ENCODE peak calls at places on chromosomes 7 and 10, in four cellular contexts. X, U, T and F are unnamed samples.

GRCh38 chr7:101436857-101437576 is 74.3 kb downstream of the COL26A1 start:
- DNase-seq in X (peak), U (peak), T (peak), F (peak)

GRCh38 chr10:89525556-89525955 is 9.8 kb downstream of the SLC16A12 start:
- DNase-seq in X (no peak), U (no peak), T (no peak), F (no peak)

GRCh38 chr10:110901954-110902819 is 16.8 kb downstream of the BBIP1 start:
- DNase-seq in X (no peak), U (no peak), T (no peak), F (no peak)

GRCh38 chr10:125151824-125152634 is 8.3 kb downstream of the CTBP2 start:
- DNase-seq in X (no peak), U (peak), T (no peak), F (peak)

GRCh38 chr10:70518695-70519094 is 40.1 kb downstream of the PALD1 start:
- DNase-seq in X (no peak), U (no peak), T (no peak), F (no peak)

GRCh38 chr7:46839651-46840050 is 742.3 kb downstream of the TNS3 start:
- DNase-seq in X (no peak), U (no peak), T (no peak), F (no peak)

GRCh38 chr7:13641699-13642098 is 347.8 kb downstream of the ETV1 start:
- DNase-seq in X (no peak), U (no peak), T (no peak), F (no peak)

GRCh38 chr10:28711079-28711478 is 33.8 kb downstream of the BAMBI start:
- DNase-seq in X (no peak), U (no peak), T (no peak), F (no peak)

GRCh38 chr10:102120142-102120986 is at the start of gene LDB1:
- DNase-seq in X (peak), U (peak), T (peak), F (peak)

GRCh38 chr7:42739591-42739990 is 172.3 kb downstream of the C7orf25 start:
- DNase-seq in X (no peak), U (no peak), T (no peak), F (no peak)

GRCh38 chr7:81079736-81080135 is 160.9 kb upstream of the SEMA3C start:
- DNase-seq in X (no peak), U (no peak), T (no peak), F (no peak)

GRCh38 chr7:117338020-117338419 is 15.2 kb upstream of the WNT2 start:
- DNase-seq in X (no peak), U (no peak), T (no peak), F (no peak)

GRCh38 chr10:4978870-4979269 is 15.7 kb downstream of the AKR1C1 start:
- DNase-seq in X (no peak), U (no peak), T (no peak), F (no peak)

DNA sequence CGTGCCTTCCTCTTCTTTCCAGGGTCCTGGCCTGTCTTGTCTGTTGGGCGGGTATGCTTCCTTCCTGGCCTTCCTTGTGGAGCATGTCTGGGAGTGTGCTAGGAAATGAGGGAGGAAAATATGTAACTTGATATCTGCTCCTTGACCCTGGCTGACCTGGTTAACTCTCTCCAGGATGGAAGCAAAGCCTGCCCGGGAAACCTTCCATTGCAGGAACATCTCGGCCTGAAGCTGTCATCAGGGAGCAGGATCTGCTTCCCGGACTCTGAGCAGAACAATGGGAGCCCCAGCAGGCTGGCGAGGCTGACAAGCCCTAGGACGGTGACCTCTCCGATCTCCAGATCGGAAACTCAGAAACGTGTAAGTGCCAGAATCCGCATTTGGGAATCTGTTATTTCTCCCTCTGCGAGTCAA is 340.3 kb downstream of the FRMD4A start:
- DNase-seq in X (no peak), U (no peak), T (no peak), F (no peak)
- H3K4me3 ChIP-seq in X (no peak), U (no peak), T (no peak), F (no peak)

GRCh38 chr10:86411852-86412550 is 45.4 kb upstream of the GRID1 start:
- DNase-seq in X (no peak), U (no peak), T (no peak), F (no peak)
- H3K9ac ChIP-seq in X (no peak), U (no peak), T (no peak), F (no peak)

DNA sequence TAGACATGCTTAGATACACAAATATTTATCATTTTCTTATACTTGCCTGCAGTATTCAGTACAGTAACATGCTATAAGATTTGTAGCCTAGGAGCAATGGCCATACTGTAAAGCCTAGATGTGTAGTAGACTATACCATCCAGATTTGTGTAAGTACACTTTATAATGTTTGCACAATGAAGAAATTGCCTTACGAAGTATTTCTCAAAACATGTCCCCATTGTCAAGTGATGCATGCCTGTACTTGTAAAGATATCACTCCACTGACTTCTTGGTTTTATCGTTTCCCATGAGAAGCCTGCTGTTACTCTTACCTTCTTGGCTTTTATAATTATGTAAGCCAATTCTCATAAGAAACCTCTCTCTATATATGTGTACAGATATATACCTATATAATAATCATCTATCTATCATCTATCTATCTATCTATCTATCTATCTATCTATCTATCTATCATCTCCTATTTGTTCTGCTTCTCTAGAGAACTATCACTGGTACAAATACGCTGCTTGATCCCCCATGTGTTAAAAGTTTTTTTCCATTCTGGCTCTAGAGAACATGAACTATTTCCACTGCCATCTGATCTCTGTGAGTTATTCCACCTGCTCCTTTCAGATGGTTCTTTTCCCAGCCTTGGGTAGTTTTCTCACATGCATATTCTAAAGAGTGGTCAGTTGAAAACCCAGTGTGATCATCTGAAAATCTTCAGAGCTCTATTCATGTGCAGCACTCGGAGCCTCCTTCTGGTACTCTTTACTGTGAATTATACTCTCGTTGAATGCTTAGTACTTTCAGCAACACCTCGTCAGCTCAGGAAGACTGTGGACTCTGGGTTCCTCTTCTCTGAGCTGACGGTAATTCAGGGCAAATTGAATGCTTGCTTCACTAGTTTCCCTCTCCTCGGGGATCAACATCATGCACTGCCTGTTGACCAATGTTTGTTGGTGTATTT is 14.5 kb upstream of the VCL start:
- DNase-seq in X (no peak), U (peak), T (no peak), F (no peak)
- H3K4me3 ChIP-seq in X (no peak), U (no peak), T (no peak), F (no peak)

DNA sequence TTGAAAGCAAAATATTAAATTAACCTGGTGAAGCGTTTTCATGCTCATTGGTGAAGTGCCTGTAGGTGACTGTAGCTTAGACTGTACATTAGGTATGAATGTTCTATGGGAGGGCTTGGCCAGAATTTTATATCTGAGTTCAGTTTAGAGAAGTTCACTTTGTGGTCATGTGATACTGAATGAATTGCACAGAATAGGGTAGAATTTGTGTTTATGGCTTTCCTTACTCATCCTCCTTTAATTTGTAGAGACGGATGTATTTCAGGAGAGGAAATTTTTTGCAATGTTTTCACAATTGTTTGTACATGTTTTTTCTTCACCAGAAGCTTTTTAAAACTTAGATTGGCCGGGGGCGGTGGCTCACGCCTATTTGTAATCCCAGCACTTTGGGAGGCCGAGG is 32.3 kb downstream of the REEP3 start:
- DNase-seq in X (no peak), U (no peak), T (no peak), F (no peak)
- H3K9ac ChIP-seq in X (no peak), U (no peak), T (no peak), F (no peak)

GRCh38 chr7:27117687-27118491 is 12.7 kb downstream of the HOXA4 start:
- DNase-seq in X (no peak), U (no peak), T (no peak), F (peak)
- H3K4me3 ChIP-seq in X (no peak), U (no peak), T (no peak), F (peak)

DNA sequence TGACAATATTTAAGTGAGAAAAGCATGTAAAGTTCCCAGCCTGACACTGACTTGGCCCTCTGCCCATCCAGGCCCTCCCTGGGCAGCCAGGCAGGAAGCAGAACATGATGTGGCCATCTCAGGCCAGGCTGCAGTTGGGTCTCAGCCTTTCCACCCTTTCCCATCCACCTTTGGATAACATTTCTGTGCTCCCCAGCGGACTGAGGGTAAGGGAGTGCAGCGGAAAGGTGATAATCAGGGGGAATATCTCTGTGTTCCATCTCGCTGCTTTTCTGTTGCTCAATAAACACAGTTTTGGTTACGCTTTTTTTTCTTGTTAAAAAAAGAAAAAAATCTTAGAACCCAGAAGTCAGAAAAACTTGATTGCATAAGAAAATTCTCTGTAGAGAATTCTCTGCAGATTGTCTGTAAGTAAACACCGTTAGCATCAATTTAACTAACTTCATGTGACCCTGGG is 37.2 kb upstream of the TARP start:
- DNase-seq in X (no peak), U (no peak), T (peak), F (no peak)
- H3K9ac ChIP-seq in X (no peak), U (no peak), T (no peak), F (no peak)

GRCh38 chr10:132396495-132397035 is 435 bp upstream of the PWWP2B start:
- DNase-seq in X (no peak), U (peak), T (peak), F (no peak)
- H3K4me3 ChIP-seq in X (peak), U (peak), T (peak), F (peak)

DNA sequence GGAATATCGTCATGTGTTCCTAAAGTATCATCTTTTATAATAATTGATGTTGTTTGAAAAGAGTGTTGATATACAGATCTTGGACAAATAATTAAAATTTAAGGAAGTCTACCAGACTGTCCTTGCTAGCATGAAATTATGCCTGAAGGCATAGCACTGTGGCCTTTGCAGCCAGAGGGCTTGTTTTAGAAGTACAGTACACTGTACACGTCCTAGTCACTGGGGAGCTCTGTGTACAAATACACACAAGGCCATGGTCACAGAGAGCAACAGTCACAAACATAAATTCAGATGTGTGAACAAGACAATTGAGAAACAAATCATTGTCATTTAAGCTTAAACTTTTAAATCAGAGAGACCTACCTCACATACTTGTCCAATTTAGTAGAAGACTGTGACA is 133.0 kb downstream of the KIAA1217 start:
- DNase-seq in X (no peak), U (no peak), T (no peak), F (no peak)
- H3K9ac ChIP-seq in X (no peak), U (no peak), T (no peak), F (no peak)